ENCODE peak calls at places on chromosomes 1 and 21, in five cellular contexts. J, A, S, P and H are unnamed samples.
A peak's percentile ranks its signal among the peaks of the same experiment; 100 is the strongest.

GRCh38 chr1:17460265-17460664 is 20.8 kb upstream of the RCC2 start:
- DNase-seq in J (no peak), A (no peak), S (peak; percentile 80), P (no peak), H (no peak)

GRCh38 chr21:19507682-19508260 is 1104.2 kb upstream of the TMPRSS15 start:
- DNase-seq in J (no peak), A (no peak), S (no peak), P (no peak), H (no peak)

GRCh38 chr1:234875953-234876814 is 252.5 kb downstream of the TOMM20 start:
- DNase-seq in J (no peak), A (no peak), S (no peak), P (no peak), H (peak; percentile 73)

GRCh38 chr1:181391297-181391905 is 91.9 kb upstream of the CACNA1E start:
- DNase-seq in J (no peak), A (no peak), S (no peak), P (no peak), H (no peak)

GRCh38 chr1:25198731-25199231 is 33.5 kb downstream of the SYF2 start:
- DNase-seq in J (no peak), A (peak; percentile 11), S (no peak), P (no peak), H (peak; percentile 51)

GRCh38 chr21:34992736-34993135 is 56.4 kb downstream of the RUNX1 start:
- DNase-seq in J (no peak), A (peak; percentile 18), S (peak; percentile 74), P (no peak), H (no peak)

GRCh38 chr21:44299458-44300261 is at the start of gene PFKL:
- DNase-seq in J (peak; percentile 35), A (peak; percentile 84), S (peak; percentile 41), P (peak; percentile 70), H (peak; percentile 83)

GRCh38 chr1:33111965-33112364 is 31.0 kb downstream of the AZIN2 start:
- DNase-seq in J (no peak), A (peak; percentile 36), S (no peak), P (no peak), H (no peak)

GRCh38 chr1:42328047-42328625 is 6.9 kb downstream of the FOXJ3 start:
- DNase-seq in J (no peak), A (no peak), S (no peak), P (no peak), H (no peak)

GRCh38 chr1:78370356-78370755 is 120.4 kb upstream of the PTGFR start:
- DNase-seq in J (no peak), A (no peak), S (no peak), P (no peak), H (no peak)

GRCh38 chr21:43832648-43833047 is 32.4 kb upstream of the AGPAT3 start:
- DNase-seq in J (no peak), A (no peak), S (no peak), P (no peak), H (no peak)

GRCh38 chr1:241611063-241611462 is 29.1 kb downstream of the CHML start:
- DNase-seq in J (peak; percentile 24), A (peak; percentile 45), S (peak; percentile 78), P (peak; percentile 28), H (no peak)

GRCh38 chr1:36238433-36238832 is 14.2 kb downstream of the THRAP3 start:
- DNase-seq in J (no peak), A (no peak), S (peak; percentile 10), P (no peak), H (no peak)

GRCh38 chr1:160580208-160580812 is 1.0 kb upstream of the CD84 start:
- DNase-seq in J (no peak), A (no peak), S (no peak), P (no peak), H (no peak)

GRCh38 chr1:27990920-27991537 is 31.3 kb downstream of the XKR8 start:
- DNase-seq in J (no peak), A (no peak), S (no peak), P (no peak), H (no peak)

GRCh38 chr1:39183503-39184353 is 20.8 kb upstream of the MACF1 start:
- DNase-seq in J (peak; percentile 78), A (no peak), S (peak; percentile 93), P (peak; percentile 89), H (peak; percentile 77)

GRCh38 chr21:43880111-43880985 is 15.3 kb downstream of the AGPAT3 start:
- DNase-seq in J (no peak), A (peak; percentile 54), S (peak; percentile 68), P (no peak), H (no peak)

GRCh38 chr1:203009185-203009584 is 2.0 kb downstream of the TMEM183A start:
- DNase-seq in J (no peak), A (no peak), S (no peak), P (no peak), H (no peak)

GRCh38 chr1:37038703-37039093 is 4.4 kb upstream of the GRIK3 start:
- DNase-seq in J (no peak), A (no peak), S (no peak), P (no peak), H (no peak)

GRCh38 chr1:24568475-24568874 is 12.6 kb downstream of the NCMAP start:
- DNase-seq in J (no peak), A (no peak), S (no peak), P (no peak), H (no peak)